ENCODE peak calls at places on chromosomes 16 and 17, in five cellular contexts. M is H1, P is neuronal stem cell, Q is IMR-90, O is mesenchymal stem cell. D is an unnamed sample. For H3K4me1, the result is how much of the 10 kb centered on the place peaks cover.

GRCh38 chr17:17685775-17686291 is 4.6 kb downstream of the RAI1 start:
- DNase-seq in Q (peak), O (peak), P (no peak), M (no peak), D (peak)

GRCh38 chr16:86862596-86862995 is 284.2 kb downstream of the FOXL1 start:
- DNase-seq in Q (peak), M (no peak), O (no peak), P (no peak), D (no peak)

GRCh38 chr16:83901101-83901500 is 2.2 kb downstream of the MLYCD start:
- DNase-seq in P (no peak), Q (no peak), O (no peak), M (no peak), D (no peak)

GRCh38 chr17:36937001-36937960 is at the start of gene LHX1:
- DNase-seq in M (no peak), O (no peak), Q (no peak), P (no peak), D (peak)

GRCh38 chr17:64081802-64082799 is 47.8 kb downstream of the ERN1 start:
- DNase-seq in M (no peak), O (peak), Q (peak), P (no peak), D (no peak)

GRCh38 chr16:86354641-86355040 is 155.7 kb upstream of the FOXF1 start:
- DNase-seq in M (no peak), P (no peak), Q (peak), O (peak), D (no peak)

GRCh38 chr17:75773121-75773807 is 8.3 kb upstream of the GALK1 start:
- DNase-seq in Q (no peak), O (no peak), M (no peak), P (no peak), D (peak)

GRCh38 chr16:67158637-67159600 is 790 bp downstream of the TRADD start:
- DNase-seq in O (peak), P (no peak), M (no peak), Q (no peak), D (peak)

GRCh38 chr17:55294042-55294751 is 29.4 kb downstream of the HLF start:
- DNase-seq in O (no peak), M (no peak), Q (no peak), P (no peak), D (no peak)

GRCh38 chr16:30482366-30482765 is 9.8 kb downstream of the ITGAL start:
- DNase-seq in O (no peak), P (no peak), Q (no peak), M (no peak), D (no peak)

GRCh38 chr17:27559506-27559931 is 71.5 kb upstream of the LGALS9 start:
- DNase-seq in P (no peak), O (peak), Q (peak), M (no peak), D (no peak)

GRCh38 chr17:61476476-61477203 is 24.4 kb downstream of the TBX4 start:
- DNase-seq in M (no peak), Q (no peak), O (no peak), P (no peak), D (peak)

GRCh38 chr17:78375401-78376079 is 2.9 kb upstream of the PGS1 start:
- DNase-seq in O (peak), Q (peak), P (no peak), M (no peak), D (no peak)

GRCh38 chr17:4177732-4178131 is 34.7 kb downstream of the CYB5D2 start:
- DNase-seq in M (no peak), Q (no peak), O (no peak), P (no peak), D (no peak)

GRCh38 chr17:36808181-36808661 is 129.1 kb upstream of the LHX1 start:
- DNase-seq in O (peak), Q (no peak), M (no peak), P (peak), D (peak)

GRCh38 chr17:82664701-82665182 is 16.5 kb upstream of the WDR45B start:
- DNase-seq in Q (no peak), O (no peak), P (no peak), M (no peak), D (no peak)

GRCh38 chr17:75152971-75153853 is 1.1 kb downstream of the JPT1 start:
- DNase-seq in M (no peak), Q (peak), O (peak), P (no peak), D (peak)

GRCh38 chr17:61337247-61337812 is 62.3 kb upstream of the TBX2 start:
- DNase-seq in P (no peak), M (no peak), O (peak), Q (no peak), D (peak)

GRCh38 chr17:50177983-50178834 is 12.4 kb downstream of the SGCA start:
- DNase-seq in Q (peak), P (no peak), M (peak), O (peak), D (peak)
- H2BK15ac ChIP-seq in Q (peak), P (peak), M (peak), O (peak), D (no peak)

GRCh38 chr17:30782206-30782605 is 42.3 kb downstream of the CRLF3 start:
- DNase-seq in P (no peak), M (no peak), O (no peak), Q (peak), D (no peak)

GRCh38 chr17:30780343-30780742 is 44.1 kb downstream of the CRLF3 start:
- DNase-seq in M (no peak), Q (no peak), O (peak), P (no peak), D (no peak)
- H3K4me1 ChIP-seq in M (under half), Q (under half), O (under half), P (under half), D (under half)

DNA sequence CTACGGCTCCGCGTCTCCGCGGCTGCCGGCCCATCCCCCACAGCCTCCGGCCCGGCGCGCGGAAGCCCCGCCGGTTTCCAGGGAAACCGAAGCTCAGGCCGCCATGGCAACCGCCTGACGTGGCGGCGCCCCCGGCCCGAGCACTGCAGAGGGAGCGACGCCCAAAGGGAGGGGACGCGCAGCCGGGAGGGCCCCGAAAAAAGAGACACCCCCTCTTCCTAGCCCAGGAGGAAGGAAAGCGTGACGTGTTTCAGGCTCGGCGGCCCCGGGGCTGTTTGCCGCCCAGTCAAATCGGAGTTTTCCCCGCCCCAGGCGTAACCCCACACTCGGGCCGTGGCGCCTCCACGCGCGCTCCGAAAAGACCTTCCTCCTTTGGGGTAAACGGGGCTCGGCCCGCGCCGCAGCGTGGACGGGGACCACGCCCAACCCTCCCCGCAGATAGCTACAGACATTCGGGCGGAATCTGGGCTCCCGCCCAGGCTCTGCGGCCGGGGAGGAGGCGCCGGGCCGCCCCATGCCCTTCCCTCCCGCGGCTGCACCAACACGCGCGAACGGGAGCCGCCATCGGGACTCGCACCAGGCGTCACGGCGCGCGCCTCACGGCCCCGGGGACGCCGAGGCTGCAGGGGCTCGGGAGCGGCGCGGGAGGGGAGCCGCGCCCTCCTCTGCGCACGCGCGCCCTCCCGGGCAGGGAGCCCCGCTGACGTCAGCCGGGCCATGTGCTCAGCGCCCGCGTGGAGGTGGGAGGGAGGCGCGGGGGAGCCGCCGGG is 7.5 kb downstream of the MNT start:
- DNase-seq in P (peak), O (peak), Q (peak), M (no peak), D (peak)
- H2AFZ ChIP-seq in P (peak), O (peak), Q (peak), M (peak), D (no peak)

GRCh38 chr17:19387921-19388521 is 1.0 kb upstream of the MFAP4 start:
- DNase-seq in Q (peak), O (peak), P (no peak), M (no peak), D (no peak)

GRCh38 chr17:19389386-19389785 is 2.4 kb upstream of the MFAP4 start:
- DNase-seq in Q (no peak), M (no peak), O (no peak), P (no peak), D (no peak)

GRCh38 chr17:19386276-19386863 is 620 bp downstream of the MFAP4 start:
- DNase-seq in P (no peak), M (no peak), O (peak), Q (peak), D (no peak)

GRCh38 chr17:19388791-19389190 is 1.8 kb upstream of the MFAP4 start:
- DNase-seq in M (no peak), O (no peak), P (no peak), Q (peak), D (no peak)

GRCh38 chr17:19386974-19387920 is at the start of gene MFAP4:
- DNase-seq in Q (peak), M (no peak), P (no peak), O (peak), D (peak)
- H2BK15ac ChIP-seq in Q (peak), M (peak), P (peak), O (peak), D (no peak)

DNA sequence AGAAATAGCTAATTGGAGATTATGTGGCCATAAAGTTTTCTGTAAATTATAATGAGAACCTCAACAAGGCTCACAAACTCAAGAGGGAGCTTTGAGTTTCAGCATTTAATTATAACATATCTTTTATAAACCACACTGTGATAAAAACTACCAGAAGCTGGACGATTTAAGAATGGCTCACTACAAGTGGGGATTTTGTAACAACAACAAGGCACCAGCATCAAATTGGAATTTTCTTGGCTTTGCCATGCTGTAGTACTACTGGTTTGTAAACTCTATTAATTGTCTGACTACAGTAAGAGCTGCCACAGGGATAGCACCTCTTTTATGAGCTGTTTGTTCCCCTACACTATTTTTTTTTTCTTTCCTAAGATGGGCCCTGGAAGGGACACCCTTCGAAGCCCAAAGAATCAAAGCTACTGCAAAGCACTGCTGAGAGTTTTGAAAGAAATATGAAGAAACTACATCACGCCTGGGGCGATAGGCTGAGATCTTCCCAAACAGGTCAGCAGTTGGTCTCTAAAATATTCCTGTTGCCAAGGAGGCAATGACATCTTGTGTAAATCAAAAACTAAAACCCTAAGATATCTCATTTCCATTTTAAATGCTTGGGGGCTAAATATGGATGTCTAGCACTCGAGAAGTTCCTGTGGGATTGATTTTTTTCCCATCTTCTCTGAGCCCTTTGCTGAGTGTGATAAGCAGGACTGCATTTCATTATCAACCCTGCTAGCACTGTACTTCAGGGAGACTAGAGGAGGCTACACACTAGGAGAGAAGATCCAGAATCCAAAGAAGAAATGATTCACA is 40.9 kb downstream of the SKAP1 start:
- DNase-seq in Q (no peak), O (no peak), P (no peak), M (no peak), D (no peak)
- H3K4me1 ChIP-seq in Q (under half), O (under half), P (under half), M (under half), D (under half)

DNA sequence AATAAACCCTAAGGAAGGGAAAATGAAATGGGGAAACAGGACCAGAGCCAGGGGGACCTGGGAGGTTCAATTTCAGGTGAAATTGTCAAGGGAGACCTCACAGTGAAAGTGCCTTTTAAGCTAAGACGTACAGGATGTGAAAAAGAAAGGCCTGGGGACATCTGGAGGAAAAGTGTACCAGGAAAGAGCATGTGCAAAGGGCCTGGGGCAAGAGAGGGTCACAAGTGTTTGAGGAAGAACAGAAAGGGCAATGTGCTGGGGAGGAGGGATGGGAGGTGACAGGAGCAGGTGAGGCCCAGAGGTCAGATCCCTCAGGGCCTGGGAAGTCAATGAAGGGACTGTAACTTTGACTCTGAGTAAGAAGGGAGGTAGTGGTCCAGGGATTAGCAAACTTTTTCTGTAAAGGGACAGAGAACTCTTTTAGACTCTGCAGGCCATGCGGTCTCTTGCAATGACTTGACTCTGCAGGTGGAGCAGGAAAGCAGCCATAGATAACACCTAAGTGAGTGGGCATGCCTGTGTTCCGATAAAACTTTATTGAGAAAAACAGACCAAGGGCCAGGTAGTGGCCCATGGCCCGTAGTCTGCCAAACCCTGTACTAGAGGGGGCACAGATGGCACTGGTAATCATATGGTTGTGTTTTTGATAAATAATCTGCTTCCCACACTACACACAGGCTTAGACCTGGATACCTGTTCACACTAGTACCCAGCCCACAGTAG is 93.8 kb downstream of the LITAF start:
- DNase-seq in M (no peak), P (no peak), Q (no peak), O (no peak), D (no peak)
- H2AFZ ChIP-seq in M (peak), P (no peak), Q (no peak), O (no peak), D (no peak)

DNA sequence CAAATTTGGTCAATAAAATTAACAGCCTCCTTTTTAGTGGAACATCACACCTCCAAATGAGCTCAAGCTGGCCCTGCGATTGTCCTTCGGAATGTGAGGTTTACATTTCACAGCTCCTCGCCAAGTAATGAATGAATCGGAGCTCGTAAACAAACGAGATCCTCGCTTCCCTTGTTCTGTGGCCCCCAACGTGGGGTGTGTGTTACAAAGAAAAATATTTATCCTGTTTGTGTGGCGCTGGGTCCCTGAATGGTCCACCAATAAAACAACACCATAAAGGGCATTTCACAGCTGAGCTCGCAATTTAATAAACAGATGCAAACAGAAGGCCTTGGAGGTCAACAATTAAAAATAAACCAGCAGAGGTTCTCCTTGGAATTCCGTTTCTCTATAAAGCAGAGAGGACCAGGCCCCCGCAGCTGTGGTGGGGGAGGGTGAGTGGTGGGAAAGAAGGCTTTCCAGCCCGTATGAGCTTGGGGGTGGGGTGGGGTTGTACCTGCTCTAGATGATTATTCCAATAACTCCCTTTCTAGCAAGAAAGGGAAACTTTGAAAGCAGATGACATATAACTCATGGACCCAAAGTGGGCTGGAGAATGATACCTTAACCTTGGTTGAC is 393.9 kb upstream of the SALL1 start:
- DNase-seq in M (no peak), Q (no peak), O (no peak), P (peak), D (no peak)
- H2BK15ac ChIP-seq in M (no peak), Q (no peak), O (no peak), P (no peak), D (no peak)